ENCODE peak calls at places on chromosome 7, in six cellular contexts. T, A, Y, R, L and H are unnamed samples.

GRCh38 chr7:80781561-80781979 is 137.3 kb downstream of the SEMA3C start:
- DNase-seq in T (no peak), A (no peak), Y (peak; percentile 50), R (peak; percentile 74), L (no peak), H (peak; percentile 30)

GRCh38 chr7:132768099-132768498 is 191.8 kb upstream of the PLXNA4 start:
- DNase-seq in T (no peak), A (no peak), Y (no peak), R (no peak), L (no peak), H (no peak)

GRCh38 chr7:13651167-13651566 is 338.3 kb downstream of the ETV1 start:
- DNase-seq in T (no peak), A (no peak), Y (no peak), R (no peak), L (no peak), H (no peak)

GRCh38 chr7:80883188-80884025 is 35.4 kb downstream of the SEMA3C start:
- DNase-seq in T (no peak), A (no peak), Y (peak; percentile 98), R (peak; percentile 49), L (no peak), H (no peak)

GRCh38 chr7:31825576-31825975 is 138.6 kb downstream of the PPP1R17 start:
- DNase-seq in T (no peak), A (no peak), Y (no peak), R (no peak), L (no peak), H (no peak)

GRCh38 chr7:64618785-64619456 is 47.0 kb upstream of the ZNF107 start:
- DNase-seq in T (peak; percentile 43), A (peak; percentile 39), Y (peak; percentile 59), R (peak; percentile 41), L (no peak), H (peak; percentile 20)

GRCh38 chr7:5679741-5680473 is 101.6 kb downstream of the RNF216 start:
- DNase-seq in T (no peak), A (no peak), Y (no peak), R (no peak), L (no peak), H (no peak)

GRCh38 chr7:16078076-16078952 is 343.0 kb downstream of the CRPPA start:
- DNase-seq in T (peak; percentile 35), A (no peak), Y (peak; percentile 69), R (peak; percentile 84), L (no peak), H (peak; percentile 66)

GRCh38 chr7:93160410-93160809 is 12.2 kb upstream of the SAMD9L start:
- DNase-seq in T (no peak), A (no peak), Y (no peak), R (no peak), L (no peak), H (no peak)

GRCh38 chr7:30136743-30137485 is 2.1 kb downstream of the MTURN start:
- DNase-seq in T (no peak), A (peak; percentile 17), Y (no peak), R (no peak), L (no peak), H (no peak)

GRCh38 chr7:22433710-22434460 is 66.1 kb downstream of the STEAP1B start:
- DNase-seq in T (peak; percentile 67), A (no peak), Y (no peak), R (peak; percentile 72), L (no peak), H (no peak)

GRCh38 chr7:134941947-134942346 is 44.4 kb upstream of the AGBL3 start:
- DNase-seq in T (no peak), A (no peak), Y (no peak), R (no peak), L (no peak), H (no peak)

GRCh38 chr7:7060828-7061599 is 121.3 kb upstream of the C1GALT1 start:
- DNase-seq in T (no peak), A (no peak), Y (no peak), R (no peak), L (no peak), H (no peak)
- TF ChIP-seq EZH2 in T (no peak), A (no peak), Y (no peak), R (no peak), L (no peak), H (no peak)

GRCh38 chr7:107934991-107935770 is 44.2 kb downstream of the DLD start:
- DNase-seq in T (no peak), A (no peak), Y (no peak), R (no peak), L (no peak), H (no peak)
- TF ChIP-seq POLR2AphosphoS5 in T (no peak), A (no peak), Y (no peak), R (no peak), L (no peak), H (peak; percentile 13)

GRCh38 chr7:57388761-57389160 is 61.2 kb upstream of the ZNF716 start:
- DNase-seq in T (no peak), A (no peak), Y (no peak), R (no peak), L (no peak), H (no peak)
- H3K9me3 ChIP-seq in T (no peaks in the 10 kb centered on the region), A (peaks cover 95% of the 10 kb centered on the region), Y (peaks cover 11% of the 10 kb centered on the region), R (peaks cover 5% of the 10 kb centered on the region), L (no peaks in the 10 kb centered on the region), H (no peaks in the 10 kb centered on the region)

DNA sequence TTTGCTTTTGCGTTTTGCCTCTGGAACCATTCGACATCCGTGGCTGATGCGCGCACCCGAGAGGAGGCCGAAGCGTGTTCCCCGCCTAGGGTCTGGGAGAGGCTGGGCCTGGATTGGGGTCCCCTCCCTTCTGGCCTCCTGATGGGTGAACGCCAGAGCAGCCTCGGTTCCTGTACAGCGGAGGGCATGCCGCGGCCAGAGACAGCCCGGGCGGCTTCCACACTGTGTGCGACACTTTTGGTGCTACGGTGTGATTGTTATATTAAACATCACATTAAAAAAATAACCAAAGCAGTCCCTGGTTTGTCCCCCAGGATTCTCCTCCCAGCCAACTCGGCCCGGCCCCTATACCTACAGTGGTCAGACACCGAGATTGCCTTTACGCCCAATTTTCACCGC is 3.7 kb upstream of the HOXA7 start:
- DNase-seq in T (no peak), A (peak; percentile 48), Y (no peak), R (no peak), L (no peak), H (no peak)
- TF ChIP-seq EZH2 in T (no peak), A (no peak), Y (no peak), R (no peak), L (no peak), H (no peak)

GRCh38 chr7:130891254-130892094 is 157.5 kb upstream of the KLF14 start:
- DNase-seq in T (no peak), A (no peak), Y (peak; percentile 88), R (peak; percentile 91), L (no peak), H (no peak)
- TF ChIP-seq POLR2AphosphoS5 in T (no peak), A (no peak), Y (peak; percentile 76), R (peak; percentile 60), L (no peak), H (no peak)

DNA sequence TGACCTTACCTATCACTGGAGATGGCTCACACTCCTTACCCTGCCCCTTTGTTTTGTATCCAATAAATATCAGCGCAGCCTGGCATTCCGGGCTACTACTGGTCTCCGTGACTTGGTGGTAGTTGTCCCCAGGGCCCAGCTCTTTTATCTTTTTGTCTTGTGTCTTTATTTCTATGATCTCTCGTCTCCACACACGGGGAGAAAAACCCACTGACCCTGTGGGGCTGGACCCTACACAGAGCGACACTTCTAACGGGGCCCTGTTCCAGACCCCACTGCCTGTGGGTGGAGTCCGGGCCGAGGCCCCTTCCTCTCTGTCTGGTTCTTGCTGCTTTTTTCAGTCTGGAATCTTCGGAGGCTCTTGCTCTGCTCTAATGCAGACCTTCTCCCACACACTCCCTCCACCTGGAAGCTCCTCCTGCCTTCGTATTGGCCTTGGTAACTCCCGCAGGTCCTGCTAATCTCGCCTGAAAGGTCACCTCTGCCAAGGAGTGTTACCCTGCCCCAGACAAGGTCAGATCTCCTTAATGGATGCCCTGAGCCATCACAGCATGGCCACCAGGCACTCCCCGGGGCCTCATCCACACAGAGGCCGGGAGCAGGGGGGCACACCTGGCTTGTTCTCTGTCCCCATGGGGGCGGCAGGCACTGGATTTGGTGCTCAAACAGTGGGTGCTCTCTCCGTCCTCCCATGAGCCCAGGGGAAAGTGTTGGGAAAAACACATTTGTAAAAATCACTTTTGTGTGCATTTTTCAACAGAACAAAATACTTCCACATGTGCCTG is 531.7 kb downstream of the PTPRN2 start:
- DNase-seq in T (no peak), A (no peak), Y (no peak), R (no peak), L (no peak), H (no peak)
- H3K9me3 ChIP-seq in T (no peaks in the 10 kb centered on the region), A (peaks cover 35% of the 10 kb centered on the region), Y (peaks cover 4% of the 10 kb centered on the region), R (peaks cover 8% of the 10 kb centered on the region), L (no peaks in the 10 kb centered on the region), H (no peaks in the 10 kb centered on the region)

GRCh38 chr7:27185708-27186449 is 847 bp upstream of the HOXA11 start:
- DNase-seq in T (no peak), A (peak; percentile 58), Y (no peak), R (peak; percentile 54), L (no peak), H (no peak)
- TF ChIP-seq EZH2 in T (no peak), A (peak; percentile 86), Y (no peak), R (no peak), L (no peak), H (no peak)